ENCODE peak calls at places on chromosomes 5 and 9, in seven cellular contexts. One of them, this sample, is unnamed.

GRCh38 chr5:139148306-139148705 is 49.9 kb downstream of the SIL1 start:
- DNase-seq in GM23248: no peak
- DNase-seq in hepatocyte: no peak
- DNase-seq in MM.1S: no peak
- DNase-seq in HCT116: no peak
- DNase-seq in OCI-LY7: no peak
- DNase-seq in PC-3: peak
- DNase-seq in this sample: no peak

GRCh38 chr5:26231316-26231715 is 807.1 kb downstream of the CDH9 start:
- DNase-seq in GM23248: no peak
- DNase-seq in hepatocyte: no peak
- DNase-seq in MM.1S: no peak
- DNase-seq in HCT116: no peak
- DNase-seq in OCI-LY7: no peak
- DNase-seq in PC-3: no peak
- DNase-seq in this sample: no peak

GRCh38 chr9:136291306-136292025 is 12.4 kb downstream of the CCDC187 start:
- DNase-seq in GM23248: no peak
- DNase-seq in hepatocyte: no peak
- DNase-seq in MM.1S: no peak
- DNase-seq in HCT116: no peak
- DNase-seq in OCI-LY7: no peak
- DNase-seq in PC-3: no peak
- DNase-seq in this sample: no peak

GRCh38 chr9:130535818-130536521 is 43.4 kb upstream of the FUBP3 start:
- DNase-seq in GM23248: peak
- DNase-seq in hepatocyte: peak
- DNase-seq in MM.1S: no peak
- DNase-seq in HCT116: no peak
- DNase-seq in OCI-LY7: no peak
- DNase-seq in PC-3: peak
- DNase-seq in this sample: peak

GRCh38 chr5:93512799-93513198 is 68.2 kb downstream of the NR2F1-AS1 start:
- DNase-seq in GM23248: peak
- DNase-seq in hepatocyte: no peak
- DNase-seq in MM.1S: no peak
- DNase-seq in HCT116: no peak
- DNase-seq in OCI-LY7: no peak
- DNase-seq in PC-3: peak
- DNase-seq in this sample: no peak

GRCh38 chr9:84381508-84381907 is 41.0 kb upstream of the SLC28A3 start:
- DNase-seq in GM23248: no peak
- DNase-seq in hepatocyte: no peak
- DNase-seq in MM.1S: no peak
- DNase-seq in HCT116: no peak
- DNase-seq in OCI-LY7: no peak
- DNase-seq in PC-3: no peak
- DNase-seq in this sample: no peak

GRCh38 chr9:92385953-92386352 is 18.4 kb downstream of the OGN start:
- DNase-seq in GM23248: peak
- DNase-seq in hepatocyte: no peak
- DNase-seq in MM.1S: no peak
- DNase-seq in HCT116: peak
- DNase-seq in OCI-LY7: no peak
- DNase-seq in PC-3: peak
- DNase-seq in this sample: no peak

GRCh38 chr5:109743770-109744212 is 54.1 kb downstream of the MAN2A1 start:
- DNase-seq in GM23248: peak
- DNase-seq in hepatocyte: peak
- DNase-seq in MM.1S: no peak
- DNase-seq in HCT116: no peak
- DNase-seq in OCI-LY7: no peak
- DNase-seq in PC-3: peak
- DNase-seq in this sample: peak

GRCh38 chr5:132259061-132259851 is 1.8 kb downstream of the PDLIM4 start:
- DNase-seq in GM23248: peak
- DNase-seq in hepatocyte: peak
- DNase-seq in MM.1S: no peak
- DNase-seq in HCT116: no peak
- DNase-seq in OCI-LY7: no peak
- DNase-seq in PC-3: no peak
- DNase-seq in this sample: no peak

GRCh38 chr9:26744362-26744965 is 148.1 kb downstream of the CAAP1 start:
- DNase-seq in GM23248: peak
- DNase-seq in hepatocyte: peak
- DNase-seq in MM.1S: peak
- DNase-seq in HCT116: peak
- DNase-seq in OCI-LY7: peak
- DNase-seq in PC-3: peak
- DNase-seq in this sample: peak

GRCh38 chr9:91746904-91747303 is 203.1 kb downstream of the ROR2 start:
- DNase-seq in GM23248: peak
- DNase-seq in hepatocyte: peak
- DNase-seq in MM.1S: no peak
- DNase-seq in HCT116: no peak
- DNase-seq in OCI-LY7: no peak
- DNase-seq in PC-3: peak
- DNase-seq in this sample: no peak

GRCh38 chr5:116377276-116378006 is 197.2 kb downstream of the SEMA6A start:
- DNase-seq in GM23248: no peak
- DNase-seq in hepatocyte: no peak
- DNase-seq in MM.1S: peak
- DNase-seq in HCT116: no peak
- DNase-seq in OCI-LY7: no peak
- DNase-seq in PC-3: no peak
- DNase-seq in this sample: no peak

GRCh38 chr5:134125195-134126015 is 10.9 kb downstream of the TCF7 start:
- DNase-seq in GM23248: peak
- DNase-seq in hepatocyte: peak
- DNase-seq in MM.1S: no peak
- DNase-seq in HCT116: peak
- DNase-seq in OCI-LY7: no peak
- DNase-seq in PC-3: peak
- DNase-seq in this sample: no peak

GRCh38 chr5:16625116-16625515 is 8.3 kb upstream of the RETREG1 start:
- DNase-seq in GM23248: no peak
- DNase-seq in hepatocyte: no peak
- DNase-seq in MM.1S: no peak
- DNase-seq in HCT116: no peak
- DNase-seq in OCI-LY7: no peak
- DNase-seq in PC-3: no peak
- DNase-seq in this sample: no peak

GRCh38 chr5:59067976-59068651 is 485.2 kb downstream of the RAB3C start:
- DNase-seq in GM23248: peak
- DNase-seq in hepatocyte: no peak
- DNase-seq in MM.1S: no peak
- DNase-seq in HCT116: no peak
- DNase-seq in OCI-LY7: no peak
- DNase-seq in PC-3: no peak
- DNase-seq in this sample: no peak

GRCh38 chr5:125659316-125660071 is 763.7 kb upstream of the GRAMD2B start:
- DNase-seq in GM23248: no peak
- DNase-seq in hepatocyte: no peak
- DNase-seq in MM.1S: no peak
- DNase-seq in HCT116: no peak
- DNase-seq in OCI-LY7: no peak
- DNase-seq in PC-3: no peak
- DNase-seq in this sample: peak

GRCh38 chr5:67639311-67639710 is 442.7 kb upstream of the CD180 start:
- DNase-seq in GM23248: no peak
- DNase-seq in hepatocyte: no peak
- DNase-seq in MM.1S: no peak
- DNase-seq in HCT116: no peak
- DNase-seq in OCI-LY7: no peak
- DNase-seq in PC-3: no peak
- DNase-seq in this sample: peak

GRCh38 chr5:78667461-78668103 is 19.0 kb upstream of the LHFPL2 start:
- DNase-seq in GM23248: peak
- DNase-seq in hepatocyte: no peak
- DNase-seq in MM.1S: no peak
- DNase-seq in HCT116: no peak
- DNase-seq in OCI-LY7: no peak
- DNase-seq in PC-3: no peak
- DNase-seq in this sample: no peak

GRCh38 chr5:136613243-136613642 is 247.9 kb upstream of the TRPC7 start:
- DNase-seq in GM23248: no peak
- DNase-seq in hepatocyte: no peak
- DNase-seq in MM.1S: no peak
- DNase-seq in HCT116: no peak
- DNase-seq in OCI-LY7: no peak
- DNase-seq in PC-3: peak
- DNase-seq in this sample: no peak

GRCh38 chr9:69919461-69920061 is 98.9 kb downstream of the CFAP95 start:
- DNase-seq in GM23248: peak
- DNase-seq in hepatocyte: peak
- DNase-seq in MM.1S: peak
- DNase-seq in HCT116: peak
- DNase-seq in OCI-LY7: peak
- DNase-seq in PC-3: peak
- DNase-seq in this sample: peak
- TF ChIP-seq EZH2phosphoT487 in GM23248: no peak
- TF ChIP-seq EZH2phosphoT487 in hepatocyte: no peak
- TF ChIP-seq EZH2phosphoT487 in MM.1S: no peak
- TF ChIP-seq EZH2phosphoT487 in HCT116: no peak
- TF ChIP-seq EZH2phosphoT487 in OCI-LY7: no peak
- TF ChIP-seq EZH2phosphoT487 in PC-3: no peak
- TF ChIP-seq EZH2phosphoT487 in this sample: no peak

GRCh38 chr5:1376921-1377320 is 32.0 kb upstream of the CLPTM1L start:
- DNase-seq in GM23248: no peak
- DNase-seq in hepatocyte: no peak
- DNase-seq in MM.1S: no peak
- DNase-seq in HCT116: no peak
- DNase-seq in OCI-LY7: no peak
- DNase-seq in PC-3: no peak
- DNase-seq in this sample: no peak

GRCh38 chr5:1374030-1374679 is 29.3 kb upstream of the CLPTM1L start:
- DNase-seq in GM23248: no peak
- DNase-seq in hepatocyte: no peak
- DNase-seq in MM.1S: no peak
- DNase-seq in HCT116: no peak
- DNase-seq in OCI-LY7: no peak
- DNase-seq in PC-3: no peak
- DNase-seq in this sample: no peak

GRCh38 chr5:1378096-1378495 is 33.2 kb upstream of the CLPTM1L start:
- DNase-seq in GM23248: no peak
- DNase-seq in hepatocyte: no peak
- DNase-seq in MM.1S: no peak
- DNase-seq in HCT116: no peak
- DNase-seq in OCI-LY7: no peak
- DNase-seq in PC-3: no peak
- DNase-seq in this sample: no peak

GRCh38 chr5:1374680-1375055 is 29.8 kb upstream of the CLPTM1L start:
- DNase-seq in GM23248: peak
- DNase-seq in hepatocyte: no peak
- DNase-seq in MM.1S: no peak
- DNase-seq in HCT116: no peak
- DNase-seq in OCI-LY7: no peak
- DNase-seq in PC-3: peak
- DNase-seq in this sample: no peak

GRCh38 chr5:1375871-1376850 is 31.3 kb upstream of the CLPTM1L start:
- DNase-seq in GM23248: peak
- DNase-seq in hepatocyte: no peak
- DNase-seq in MM.1S: no peak
- DNase-seq in HCT116: no peak
- DNase-seq in OCI-LY7: no peak
- DNase-seq in PC-3: no peak
- DNase-seq in this sample: no peak
- TF ChIP-seq EZH2phosphoT487 in GM23248: no peak
- TF ChIP-seq EZH2phosphoT487 in hepatocyte: no peak
- TF ChIP-seq EZH2phosphoT487 in MM.1S: no peak
- TF ChIP-seq EZH2phosphoT487 in HCT116: no peak
- TF ChIP-seq EZH2phosphoT487 in OCI-LY7: no peak
- TF ChIP-seq EZH2phosphoT487 in PC-3: no peak
- TF ChIP-seq EZH2phosphoT487 in this sample: no peak

GRCh38 chr5:55991768-55992486 is 2.8 kb downstream of the IL6ST start:
- DNase-seq in GM23248: peak
- DNase-seq in hepatocyte: no peak
- DNase-seq in MM.1S: peak
- DNase-seq in HCT116: no peak
- DNase-seq in OCI-LY7: no peak
- DNase-seq in PC-3: no peak
- DNase-seq in this sample: no peak

GRCh38 chr5:55994998-55995914 is 493 bp upstream of the IL6ST start:
- DNase-seq in GM23248: peak
- DNase-seq in hepatocyte: peak
- DNase-seq in MM.1S: peak
- DNase-seq in HCT116: peak
- DNase-seq in OCI-LY7: peak
- DNase-seq in PC-3: peak
- DNase-seq in this sample: peak

GRCh38 chr5:55993013-55993412 is 1.8 kb downstream of the IL6ST start:
- DNase-seq in GM23248: peak
- DNase-seq in hepatocyte: no peak
- DNase-seq in MM.1S: peak
- DNase-seq in HCT116: no peak
- DNase-seq in OCI-LY7: no peak
- DNase-seq in PC-3: peak
- DNase-seq in this sample: peak

GRCh38 chr5:55993628-55994501 is 898 bp downstream of the IL6ST start:
- DNase-seq in GM23248: peak
- DNase-seq in hepatocyte: no peak
- DNase-seq in MM.1S: peak
- DNase-seq in HCT116: no peak
- DNase-seq in OCI-LY7: peak
- DNase-seq in PC-3: peak
- DNase-seq in this sample: no peak

GRCh38 chr5:55994502-55994997 is at the start of gene IL6ST:
- DNase-seq in GM23248: peak
- DNase-seq in hepatocyte: peak
- DNase-seq in MM.1S: no peak
- DNase-seq in HCT116: no peak
- DNase-seq in OCI-LY7: no peak
- DNase-seq in PC-3: peak
- DNase-seq in this sample: peak
- TF ChIP-seq EZH2phosphoT487 in GM23248: no peak
- TF ChIP-seq EZH2phosphoT487 in hepatocyte: no peak
- TF ChIP-seq EZH2phosphoT487 in MM.1S: no peak
- TF ChIP-seq EZH2phosphoT487 in HCT116: no peak
- TF ChIP-seq EZH2phosphoT487 in OCI-LY7: no peak
- TF ChIP-seq EZH2phosphoT487 in PC-3: no peak
- TF ChIP-seq EZH2phosphoT487 in this sample: no peak

DNA sequence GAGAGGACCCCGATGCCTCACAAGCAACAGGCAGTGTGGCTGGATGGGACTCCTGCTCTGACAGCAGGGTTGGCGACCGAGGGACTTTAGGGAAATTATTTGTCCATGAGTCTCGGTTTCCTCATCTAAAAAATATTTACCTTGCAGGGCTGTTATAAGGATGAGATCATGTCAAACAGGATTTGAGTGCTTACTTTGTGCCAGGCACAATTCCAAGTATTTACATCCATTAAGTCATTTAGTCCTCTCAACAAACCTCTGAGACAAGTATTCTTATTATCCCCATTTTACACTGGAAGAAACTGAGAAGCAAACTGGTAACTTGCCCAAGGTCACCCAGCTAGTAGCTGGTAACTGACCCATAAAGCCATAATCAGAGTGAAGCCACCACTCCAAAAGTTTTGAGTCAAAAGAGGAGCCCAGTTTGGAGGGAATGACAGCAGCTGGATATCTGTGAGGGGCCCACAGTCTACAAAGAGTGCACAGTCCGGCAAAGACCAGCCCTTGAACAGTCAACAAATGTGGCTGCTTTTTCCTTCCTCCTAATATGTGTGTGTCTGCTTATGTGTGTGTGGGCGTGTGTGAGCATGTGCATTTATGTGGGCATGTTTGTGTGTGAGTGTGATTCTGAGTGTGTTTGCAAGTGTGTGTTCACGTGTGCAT is 501.9 kb downstream of the BNC2 start:
- DNase-seq in GM23248: peak
- DNase-seq in hepatocyte: no peak
- DNase-seq in MM.1S: no peak
- DNase-seq in HCT116: no peak
- DNase-seq in OCI-LY7: no peak
- DNase-seq in PC-3: peak
- DNase-seq in this sample: no peak
- TF ChIP-seq EZH2phosphoT487 in GM23248: no peak
- TF ChIP-seq EZH2phosphoT487 in hepatocyte: no peak
- TF ChIP-seq EZH2phosphoT487 in MM.1S: no peak
- TF ChIP-seq EZH2phosphoT487 in HCT116: no peak
- TF ChIP-seq EZH2phosphoT487 in OCI-LY7: no peak
- TF ChIP-seq EZH2phosphoT487 in PC-3: no peak
- TF ChIP-seq EZH2phosphoT487 in this sample: no peak